ENCODE peak calls at places on chromosomes 16 and 17, in four cellular contexts. K is effector memory CD4-positive, alpha-beta T cell; V is mucosa of descending colon; S is CD8-positive, alpha-beta T cell. A is an unnamed sample. For H3K4me1, the result is how much of the 10 kb centered on the place peaks cover.

GRCh38 chr17:3032258-3033247 is 30.9 kb downstream of the OR1D5 start:
- DNase-seq in K (no peak), V (no peak), S (peak), A (no peak)

GRCh38 chr17:11953924-11954323 is 43.4 kb downstream of the ZNF18 start:
- DNase-seq in V (no peak), K (no peak), S (no peak), A (no peak)

GRCh38 chr16:27690604-27691003 is 140.7 kb downstream of the KATNIP start:
- DNase-seq in K (no peak), V (peak), S (no peak), A (no peak)

GRCh38 chr17:21464611-21465021 is 88.5 kb downstream of the KCNJ12 start:
- DNase-seq in K (no peak), S (no peak), V (no peak), A (no peak)

GRCh38 chr16:89324056-89325010 is 106.8 kb downstream of the ZNF778 start:
- DNase-seq in V (no peak), S (no peak), K (no peak), A (no peak)

GRCh38 chr17:46943511-46944393 is 20.8 kb downstream of the GOSR2 start:
- DNase-seq in S (peak), K (no peak), V (no peak), A (peak)

GRCh38 chr16:3131755-3132377 is 3.0 kb upstream of the ZNF213 start:
- DNase-seq in V (peak), S (peak), K (no peak), A (no peak)

GRCh38 chr16:20695024-20695423 is 2.5 kb downstream of the ACSM1 start:
- DNase-seq in S (no peak), V (no peak), K (no peak), A (no peak)

GRCh38 chr16:49519008-49519656 is 145.5 kb downstream of the C16orf78 start:
- DNase-seq in S (no peak), K (no peak), V (no peak), A (no peak)

GRCh38 chr16:21964353-21964752 is 11.2 kb downstream of the UQCRC2 start:
- DNase-seq in S (no peak), V (no peak), K (no peak), A (no peak)

GRCh38 chr17:82321947-82322466 is 4.6 kb upstream of the CD7 start:
- DNase-seq in S (no peak), K (no peak), V (no peak), A (no peak)

GRCh38 chr17:33459078-33459940 is 166.2 kb upstream of the ASIC2 start:
- DNase-seq in K (no peak), S (no peak), V (no peak), A (no peak)

GRCh38 chr17:13788385-13788784 is 186.7 kb upstream of the HS3ST3A1 start:
- DNase-seq in V (no peak), K (no peak), S (no peak), A (no peak)

GRCh38 chr17:55437165-55437605 is 15.6 kb upstream of the MMD start:
- DNase-seq in K (no peak), S (no peak), V (no peak), A (no peak)

GRCh38 chr16:47848481-47849109 is 307.2 kb downstream of the ABCC12 start:
- DNase-seq in K (no peak), S (no peak), V (no peak), A (no peak)

GRCh38 chr16:11914759-11915643 is 755 bp downstream of the GSPT1 start:
- DNase-seq in K (peak), S (peak), V (peak), A (peak)

GRCh38 chr17:66916946-66917345 is 47.6 kb upstream of the CACNG4 start:
- DNase-seq in K (no peak), S (no peak), V (no peak), A (no peak)

GRCh38 chr16:72845322-72846020 is 202.5 kb downstream of the ZFHX3 start:
- DNase-seq in S (no peak), K (no peak), V (no peak), A (no peak)
- H3K4me1 ChIP-seq in S (under half), K (under half), V (under half), A (under half)

GRCh38 chr16:30088237-30088831 is 3.4 kb downstream of the TBX6 start:
- DNase-seq in S (no peak), V (no peak), K (no peak), A (no peak)

GRCh38 chr16:30091474-30092372 is at the start of gene TBX6:
- DNase-seq in K (peak), S (peak), V (peak), A (peak)

GRCh38 chr16:30092373-30093010 is 768 bp upstream of the TBX6 start:
- DNase-seq in V (peak), S (peak), K (peak), A (peak)

GRCh38 chr16:30088832-30089624 is 2.7 kb downstream of the TBX6 start:
- DNase-seq in S (no peak), V (no peak), K (no peak), A (no peak)

DNA sequence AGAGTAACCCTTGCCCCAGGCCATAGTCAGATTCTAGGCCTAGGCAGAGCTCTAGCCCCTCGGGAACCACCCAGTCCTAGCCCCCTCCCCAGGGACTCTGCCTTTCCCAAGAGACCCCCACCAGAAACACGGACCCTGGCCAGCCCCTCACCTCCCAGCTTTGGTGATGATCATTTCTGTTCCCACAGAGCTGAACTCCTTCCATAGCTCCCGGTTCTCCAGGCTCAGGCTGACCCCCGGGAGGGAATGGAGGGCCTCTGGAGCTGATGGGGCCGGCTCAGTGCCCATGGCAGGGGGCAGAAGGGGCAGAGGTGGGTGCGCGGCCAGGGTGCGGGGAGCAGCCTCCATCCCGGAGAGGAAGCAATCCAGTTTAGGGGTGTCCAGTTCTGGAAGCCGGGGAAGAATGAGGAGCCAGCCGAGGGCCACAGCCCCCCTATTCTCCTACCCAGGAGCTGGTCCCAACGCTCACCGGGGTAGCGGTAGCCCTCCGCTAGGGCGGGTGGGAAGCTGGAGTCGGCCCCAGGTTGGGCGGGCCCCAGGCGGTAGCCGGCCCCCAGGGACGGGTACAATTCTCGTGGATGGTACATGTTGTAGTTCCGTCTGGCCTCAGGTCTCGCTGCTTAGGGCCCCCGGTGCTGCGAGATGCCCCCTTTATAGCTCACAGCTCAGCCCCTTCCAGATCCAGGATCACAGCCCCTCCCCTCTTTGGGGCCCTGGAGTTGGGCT is 954 bp downstream of the TBX6 start:
- DNase-seq in S (no peak), K (no peak), V (no peak), A (no peak)
- H3K4me3 ChIP-seq in S (no peak), K (no peak), V (no peak), A (no peak)

GRCh38 chr17:28724500-28725165 is 1.4 kb downstream of the TLCD1 start:
- DNase-seq in K (no peak), V (no peak), S (no peak), A (no peak)

GRCh38 chr17:28725660-28726395 is at the start of gene TLCD1:
- DNase-seq in S (peak), V (peak), K (no peak), A (no peak)

GRCh38 chr17:28722413-28723158 is 2.8 kb downstream of the RPL23A start:
- DNase-seq in S (no peak), V (no peak), K (no peak), A (no peak)

GRCh38 chr17:28725166-28725659 is 820 bp downstream of the TLCD1 start:
- DNase-seq in V (no peak), K (no peak), S (no peak), A (no peak)

DNA sequence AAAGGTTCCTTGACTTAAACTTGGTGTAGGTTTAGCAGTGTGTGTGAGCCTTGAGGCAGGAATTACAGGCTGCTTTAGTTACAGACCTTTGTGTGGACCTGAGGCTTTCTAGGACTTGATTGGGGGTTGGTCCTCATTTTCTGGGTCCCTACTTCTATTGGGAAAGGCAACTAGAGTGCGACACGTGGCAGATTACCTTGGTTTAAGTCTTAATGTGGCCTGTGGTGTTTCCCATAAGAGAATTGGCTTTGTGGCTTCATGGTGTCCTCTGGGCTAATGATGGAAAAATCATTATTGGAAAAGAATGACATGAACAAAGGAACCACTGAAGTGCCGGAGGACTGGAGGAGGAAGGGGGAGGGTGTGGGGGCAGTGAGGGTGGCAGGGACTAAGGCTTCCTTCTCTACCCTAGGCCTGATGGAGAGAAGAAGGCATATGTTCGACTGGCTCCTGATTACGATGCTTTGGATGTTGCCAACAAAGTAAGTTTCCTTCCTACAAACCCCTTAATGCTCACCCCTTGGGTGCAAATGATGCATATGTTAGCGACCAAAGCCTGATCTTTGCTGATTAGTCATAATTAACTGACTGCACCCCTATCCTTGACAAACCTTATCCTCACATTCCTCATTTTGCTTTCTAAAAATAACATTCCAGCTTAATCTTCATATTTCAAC is 2.7 kb downstream of the TLCD1 start:
- DNase-seq in V (no peak), S (no peak), K (no peak), A (no peak)
- H3K4me1 ChIP-seq in V (half or more), S (under half), K (half or more), A (under half)

DNA sequence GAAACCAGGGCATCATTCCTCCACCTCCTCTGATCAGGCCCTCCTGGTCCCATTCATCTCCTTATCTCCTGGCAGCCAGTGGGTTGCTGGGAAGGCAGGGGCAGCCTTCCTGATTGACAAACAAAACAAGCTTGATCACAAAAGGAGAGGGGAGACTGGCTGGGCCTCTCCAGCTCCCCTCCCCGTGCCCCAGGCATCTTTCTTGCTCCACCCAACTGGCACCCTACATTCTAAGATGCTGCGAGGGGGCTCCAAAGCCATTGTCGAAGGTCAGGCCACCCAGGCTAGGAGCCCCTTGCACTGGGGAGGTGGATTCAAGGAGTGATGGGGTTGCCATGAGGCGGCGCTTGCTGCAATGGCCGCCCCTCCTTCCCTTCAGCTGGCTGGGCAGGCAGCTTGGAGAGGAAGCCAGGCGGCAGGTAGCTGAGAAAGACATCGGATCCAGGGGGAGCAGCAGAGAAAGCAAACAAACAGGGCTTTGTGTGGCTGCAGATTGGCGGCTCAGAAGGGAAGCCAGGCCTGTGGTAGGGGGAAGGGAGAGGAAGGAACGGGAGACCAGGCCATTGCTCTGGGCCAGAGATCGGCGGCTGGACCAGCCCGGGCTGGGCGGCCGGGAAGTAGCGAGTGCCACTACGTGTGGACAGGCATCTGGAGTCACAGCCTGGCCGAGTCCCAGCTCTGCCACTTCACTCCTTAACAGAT is 12.1 kb downstream of the RAI1 start:
- DNase-seq in V (no peak), S (no peak), K (no peak), A (peak)
- H3K4me3 ChIP-seq in V (no peak), S (peak), K (no peak), A (no peak)

GRCh38 chr16:86490859-86491642 is 19.3 kb upstream of the FOXF1 start:
- DNase-seq in V (no peak), S (no peak), K (no peak), A (no peak)
- H3K4me1 ChIP-seq in V (under half), S (under half), K (under half), A (under half)

GRCh38 chr17:41691031-41691777 is 2.5 kb downstream of the EIF1 start:
- DNase-seq in K (peak), S (no peak), V (no peak), A (no peak)
- H3K4me3 ChIP-seq in K (no peak), S (no peak), V (no peak), A (no peak)

DNA sequence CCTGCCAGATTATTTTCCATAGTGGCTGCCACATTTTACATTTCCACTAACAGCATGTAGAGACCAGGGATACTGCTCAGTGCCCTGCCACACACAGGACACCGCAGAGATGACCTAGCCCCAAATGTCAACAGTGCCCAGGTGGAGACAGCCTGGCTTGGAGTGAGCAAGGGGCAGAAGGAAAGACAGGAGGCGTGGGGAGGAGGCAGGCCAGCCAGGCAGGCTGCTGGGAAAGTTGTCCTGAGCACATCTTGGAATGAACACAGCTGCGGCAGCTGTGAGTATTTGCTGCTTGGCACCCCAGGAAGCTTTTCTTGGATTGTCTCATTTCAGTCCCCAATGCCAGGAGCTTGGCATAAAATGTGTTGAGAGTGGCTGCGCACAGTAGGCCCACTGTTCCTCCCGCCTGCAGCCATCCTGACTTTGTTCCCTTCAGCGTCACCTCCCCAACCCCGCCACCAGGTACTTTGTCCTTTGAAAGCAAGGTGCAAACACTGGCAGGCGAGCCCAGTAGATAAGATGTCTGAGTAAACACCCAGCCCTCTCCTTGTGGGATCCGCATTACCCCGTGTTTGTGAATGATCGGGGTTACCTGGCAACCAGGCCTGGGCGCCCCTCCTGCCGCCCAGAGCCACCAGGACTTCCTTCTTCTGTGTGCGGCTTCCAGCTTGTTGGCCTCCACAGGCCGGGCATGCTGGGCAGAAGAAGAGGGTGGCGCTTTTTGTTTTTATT is 114.0 kb downstream of the CMIP start:
- DNase-seq in K (no peak), V (peak), S (no peak), A (no peak)
- H3K4me1 ChIP-seq in K (under half), V (under half), S (under half), A (under half)

DNA sequence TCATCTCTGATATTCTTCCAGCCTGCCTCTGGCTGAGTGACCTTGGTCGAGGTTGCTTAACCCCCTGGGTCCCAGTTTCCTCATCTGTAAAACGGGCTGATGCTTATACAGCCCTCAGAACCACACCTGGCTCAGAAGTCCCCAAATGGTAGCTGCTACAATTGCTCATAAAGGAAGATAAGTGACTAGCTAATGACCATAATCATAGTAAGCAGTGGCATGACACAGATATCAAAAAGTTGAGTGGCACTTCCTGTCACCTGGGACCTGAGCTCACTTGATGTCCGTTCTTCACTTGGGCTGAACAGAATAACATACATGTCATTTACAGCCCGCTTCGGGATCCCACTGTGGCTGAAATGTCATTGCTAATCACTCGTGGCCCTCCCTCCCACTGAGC is 1.8 kb downstream of the MGRN1 start:
- DNase-seq in K (no peak), V (no peak), S (no peak), A (no peak)
- H3K4me3 ChIP-seq in K (no peak), V (no peak), S (no peak), A (peak)

GRCh38 chr16:80317132-80318098 is 223.4 kb upstream of the DYNLRB2 start:
- DNase-seq in S (no peak), K (no peak), V (no peak), A (no peak)
- H3K4me1 ChIP-seq in S (under half), K (under half), V (under half), A (under half)

A was measured in uterus.